ENCODE peak calls at places on chromosomes 5 and 9, in eight cellular contexts. V, P, F, G, C, X, Z and L are unnamed samples.

GRCh38 chr5:114362197-114362976 is 517 bp downstream of the KCNN2 start:
- DNase-seq in P (no peak), X (no peak), V (no peak), F (peak), Z (peak), G (no peak), C (peak), L (no peak)

GRCh38 chr5:116554764-116555163 is 19.9 kb downstream of the SEMA6A start:
- DNase-seq in X (no peak), G (no peak), Z (no peak), P (no peak), F (no peak), V (no peak), C (no peak), L (no peak)

GRCh38 chr5:150116667-150117395 is 30.5 kb upstream of the CSF1R start:
- DNase-seq in F (no peak), X (no peak), C (peak), G (peak), V (no peak), Z (no peak), P (no peak), L (no peak)

GRCh38 chr9:121866927-121867326 is 215.5 kb downstream of the DAB2IP start:
- DNase-seq in G (peak), X (no peak), V (no peak), C (no peak), F (no peak), P (no peak), Z (no peak), L (no peak)

GRCh38 chr5:39073759-39074008 is 515 bp downstream of the RICTOR start:
- DNase-seq in F (no peak), G (no peak), V (no peak), Z (no peak), P (no peak), X (no peak), C (no peak), L (no peak)

GRCh38 chr5:111225926-111226325 is 1.7 kb downstream of the CAMK4 start:
- DNase-seq in G (no peak), P (no peak), Z (no peak), X (no peak), F (no peak), V (no peak), C (no peak), L (no peak)

GRCh38 chr9:112764837-112765236 is 14.3 kb downstream of the SNX30 start:
- DNase-seq in Z (peak), C (no peak), P (peak), F (no peak), G (no peak), X (no peak), V (no peak), L (no peak)

GRCh38 chr5:116861662-116862061 is 287.0 kb upstream of the SEMA6A start:
- DNase-seq in P (no peak), G (no peak), F (no peak), C (no peak), V (no peak), X (no peak), Z (no peak), L (no peak)

GRCh38 chr5:174596429-174596828 is 128.0 kb upstream of the MSX2 start:
- DNase-seq in Z (no peak), C (peak), G (no peak), P (no peak), V (no peak), F (no peak), X (no peak), L (no peak)

GRCh38 chr5:123215929-123216702 is 127.1 kb downstream of the PRDM6 start:
- DNase-seq in Z (no peak), G (no peak), C (no peak), V (peak), F (no peak), X (no peak), P (no peak), L (no peak)

GRCh38 chr9:20683351-20684034 is 566 bp upstream of the FOCAD start:
- DNase-seq in F (peak), Z (peak), G (peak), V (peak), X (peak), C (peak), P (peak), L (no peak)

GRCh38 chr5:157574456-157575095 is 999 bp downstream of the ADAM19 start:
- DNase-seq in X (no peak), P (no peak), C (peak), G (no peak), F (peak), Z (no peak), V (no peak), L (no peak)

GRCh38 chr5:143635146-143635752 is 176.7 kb upstream of the HMHB1 start:
- DNase-seq in X (no peak), V (no peak), C (peak), Z (no peak), F (no peak), G (no peak), P (no peak), L (no peak)

GRCh38 chr5:179793470-179794139 is at the start of gene LTC4S:
- DNase-seq in X (peak), Z (peak), G (peak), P (peak), C (peak), F (peak), V (no peak), L (peak)

GRCh38 chr9:36731068-36731467 is 158.4 kb downstream of the MELK start:
- DNase-seq in P (no peak), Z (no peak), F (no peak), C (no peak), X (no peak), G (no peak), V (no peak), L (no peak)

GRCh38 chr9:88950341-88951141 is 40.7 kb upstream of the S1PR3 start:
- DNase-seq in X (no peak), Z (no peak), F (no peak), G (no peak), C (peak), P (no peak), V (no peak), L (no peak)
- H3K27ac ChIP-seq in X (no peak), Z (no peak), F (no peak), G (peak), C (peak), P (no peak), V (no peak), L (no peak)

GRCh38 chr9:135882011-135882410 is 25.3 kb downstream of the CAMSAP1 start:
- DNase-seq in C (no peak), F (no peak), V (no peak), P (no peak), X (no peak), G (no peak), Z (no peak), L (no peak)
- H3K27ac ChIP-seq in C (no peak), F (no peak), V (no peak), P (no peak), X (no peak), G (no peak), Z (no peak), L (no peak)

GRCh38 chr5:163580516-163580915 is 75.1 kb downstream of the MAT2B start:
- DNase-seq in G (no peak), F (no peak), P (no peak), Z (no peak), X (no peak), V (no peak), C (no peak), L (no peak)
- H3K27ac ChIP-seq in G (no peak), F (no peak), P (no peak), Z (no peak), X (no peak), V (no peak), C (no peak), L (no peak)

GRCh38 chr9:33163433-33164137 is 3.6 kb downstream of the B4GALT1 start:
- DNase-seq in C (no peak), V (no peak), Z (peak), X (no peak), G (peak), F (peak), P (no peak), L (no peak)
- H3K27ac ChIP-seq in C (peak), V (no peak), Z (peak), X (peak), G (peak), F (peak), P (peak), L (no peak)